ENCODE peak calls at places on chromosomes 16 and 17, in ten cellular contexts. B is stimulated activated CD4-positive, alpha-beta T cell treated with anti-CD3 and anti-CD28 coated beads, Interleukin-15, amount 100 ng/mL, for 1 hour; Z is Panc1; A is COR-L47; R is NCI-H2081; P is activated naive CD4-positive, alpha-beta T cell treated with anti-CD3 and anti-CD28 coated beads, Interleukin-2, amount 10 ng/mL, durations not matched to agents 7 days and 5 days; H is dorsolateral prefrontal cortex; K is M059J; S is dermis microvascular lymphatic vessel endothelial cell; G is C1 segment of cervical spinal cord. V is an unnamed sample.

GRCh38 chr17:75645889-75646625 is 12.8 kb downstream of the SMIM5 start:
- DNase-seq in S (peak), A (peak), B (no peak), R (peak), G (peak), H (no peak), K (peak), Z (no peak), P (peak), V (no peak)

GRCh38 chr17:74971069-74971841 is 1.3 kb downstream of the HID1 start:
- DNase-seq in Z (no peak), H (no peak), P (no peak), A (no peak), S (no peak), K (no peak), R (no peak), B (no peak), G (no peak), V (no peak)

GRCh38 chr16:80231118-80231515 is 309.7 kb upstream of the DYNLRB2 start:
- DNase-seq in Z (no peak), S (no peak), P (no peak), R (no peak), H (no peak), A (no peak), G (no peak), K (peak), B (no peak), V (no peak)

GRCh38 chr16:24074574-24074973 is 181.6 kb upstream of the CACNG3 start:
- DNase-seq in H (no peak), B (no peak), A (no peak), P (no peak), R (no peak), Z (no peak), K (no peak), S (no peak), G (no peak), V (no peak)

GRCh38 chr17:17663160-17664072 is 17.8 kb upstream of the RAI1 start:
- DNase-seq in A (no peak), H (no peak), Z (no peak), G (no peak), K (peak), S (peak), R (no peak), B (peak), P (peak), V (peak)

GRCh38 chr17:59778996-59779395 is 71.5 kb downstream of the VMP1 start:
- DNase-seq in G (no peak), P (no peak), K (no peak), B (no peak), Z (no peak), S (no peak), A (no peak), H (no peak), R (no peak), V (no peak)

GRCh38 chr17:40551091-40551873 is 14.0 kb downstream of the CCR7 start:
- DNase-seq in P (peak), Z (peak), G (no peak), S (no peak), K (peak), A (no peak), H (peak), B (no peak), R (no peak), V (no peak)

GRCh38 chr16:30131869-30132475 is 9.0 kb upstream of the MAPK3 start:
- DNase-seq in S (no peak), H (no peak), K (no peak), R (peak), B (no peak), P (no peak), G (no peak), A (peak), Z (no peak), V (no peak)

GRCh38 chr16:89067677-89068076 is 26.0 kb upstream of the ACSF3 start:
- DNase-seq in Z (no peak), H (no peak), B (no peak), R (no peak), A (peak), G (no peak), K (no peak), P (no peak), S (no peak), V (no peak)

GRCh38 chr17:57817299-57817698 is 32.5 kb downstream of the MRPS23 start:
- DNase-seq in G (no peak), K (no peak), B (no peak), A (no peak), P (no peak), Z (no peak), S (no peak), R (no peak), H (no peak), V (no peak)

GRCh38 chr16:67761924-67762323 is 42.8 kb upstream of the GFOD2 start:
- DNase-seq in S (no peak), B (no peak), Z (no peak), P (no peak), K (no peak), H (no peak), A (no peak), G (no peak), R (no peak), V (no peak)

GRCh38 chr16:54929090-54930033 is 1.3 kb upstream of the IRX5 start:
- DNase-seq in S (peak), K (peak), R (peak), G (peak), A (peak), Z (peak), P (peak), B (peak), H (peak), V (peak)

GRCh38 chr16:49026566-49026965 is 255.1 kb downstream of the CBLN1 start:
- DNase-seq in R (no peak), A (no peak), G (no peak), Z (no peak), H (no peak), K (no peak), P (no peak), S (peak), B (no peak), V (no peak)

GRCh38 chr17:78357177-78357586 is 2.7 kb downstream of the SOCS3 start:
- DNase-seq in B (no peak), G (no peak), K (peak), A (no peak), H (no peak), P (peak), R (no peak), Z (no peak), S (peak), V (no peak)

GRCh38 chr16:10541396-10541795 is 39.0 kb downstream of the EMP2 start:
- DNase-seq in S (no peak), B (no peak), K (no peak), A (no peak), G (no peak), P (no peak), H (no peak), R (no peak), Z (no peak), V (no peak)

GRCh38 chr17:67049025-67049739 is 4.8 kb downstream of the CACNG1 start:
- DNase-seq in H (no peak), K (peak), P (no peak), R (no peak), B (no peak), Z (no peak), S (no peak), G (no peak), A (no peak), V (no peak)

GRCh38 chr16:31072540-31073072 is 1.4 kb downstream of the ZNF668 start:
- DNase-seq in H (peak), K (peak), G (no peak), Z (no peak), S (peak), P (peak), B (no peak), R (no peak), A (peak), V (no peak)

GRCh38 chr17:81379523-81379942 is 15.7 kb upstream of the BAHCC1 start:
- DNase-seq in G (no peak), A (no peak), S (no peak), R (no peak), B (no peak), H (no peak), Z (no peak), P (no peak), K (peak), V (no peak)

GRCh38 chr17:80087346-80088265 is 13.8 kb upstream of the GAA start:
- DNase-seq in G (no peak), H (no peak), B (no peak), R (no peak), S (no peak), A (no peak), K (no peak), Z (no peak), P (no peak), V (no peak)

GRCh38 chr16:76784530-76784929 is 406.5 kb upstream of the MON1B start:
- DNase-seq in P (no peak), G (no peak), H (no peak), Z (no peak), B (no peak), A (no peak), R (no peak), S (no peak), K (no peak), V (no peak)

GRCh38 chr16:23434380-23434779 is 18.6 kb downstream of the COG7 start:
- DNase-seq in B (no peak), R (peak), A (peak), S (peak), H (peak), K (peak), P (no peak), Z (peak), G (no peak), V (no peak)

GRCh38 chr16:67723151-67723915 is 4.2 kb upstream of the GFOD2 start:
- DNase-seq in B (no peak), A (no peak), P (no peak), H (no peak), R (no peak), G (no peak), K (peak), Z (no peak), S (no peak), V (no peak)

GRCh38 chr16:52309761-52310416 is 237.1 kb downstream of the TOX3 start:
- DNase-seq in A (no peak), R (no peak), K (no peak), B (no peak), H (no peak), Z (no peak), G (no peak), S (no peak), P (no peak), V (no peak)

GRCh38 chr17:2700491-2701141 is 10.9 kb downstream of the CLUH start:
- DNase-seq in Z (no peak), R (no peak), H (no peak), S (no peak), P (no peak), A (no peak), G (no peak), K (no peak), B (no peak), V (no peak)

GRCh38 chr17:66459811-66460270 is 157.4 kb downstream of the PRKCA start:
- DNase-seq in K (peak), Z (peak), P (no peak), A (no peak), S (peak), G (no peak), H (no peak), R (no peak), B (no peak), V (no peak)

GRCh38 chr17:30600830-30601494 is 123.8 kb downstream of the GOSR1 start:
- DNase-seq in K (peak), Z (no peak), A (no peak), P (peak), S (no peak), G (no peak), B (peak), R (no peak), H (peak), V (no peak)

GRCh38 chr16:85391769-85392583 is 221.1 kb upstream of the GSE1 start:
- DNase-seq in R (no peak), K (no peak), H (peak), G (no peak), Z (no peak), S (no peak), A (no peak), B (no peak), P (peak), V (no peak)

GRCh38 chr17:31327534-31328526 is 6.4 kb upstream of the EVI2A start:
- DNase-seq in P (no peak), B (no peak), S (no peak), H (no peak), A (no peak), R (no peak), Z (no peak), K (peak), G (no peak), V (no peak)

GRCh38 chr16:25570131-25570530 is 121.6 kb upstream of the HS3ST4 start:
- DNase-seq in R (no peak), A (no peak), K (no peak), B (no peak), S (no peak), H (no peak), Z (no peak), G (no peak), P (no peak), V (no peak)

GRCh38 chr16:84141143-84141670 is 3.8 kb downstream of the HSDL1 start:
- DNase-seq in K (no peak), P (peak), B (no peak), S (no peak), A (no peak), H (no peak), R (no peak), Z (no peak), G (no peak), V (no peak)

GRCh38 chr16:14013571-14014283 is 57.4 kb upstream of the MRTFB start:
- DNase-seq in S (no peak), K (peak), A (no peak), R (no peak), P (no peak), B (no peak), G (no peak), Z (peak), H (no peak), V (no peak)

GRCh38 chr16:2912330-2913199 is 834 bp downstream of the FLYWCH1 start:
- DNase-seq in K (peak), P (peak), B (no peak), Z (no peak), H (peak), R (no peak), G (peak), S (peak), A (no peak), V (no peak)

GRCh38 chr17:37359682-37360188 is 16.1 kb upstream of the C17orf78 start:
- DNase-seq in S (peak), H (no peak), Z (no peak), G (no peak), B (no peak), K (no peak), P (no peak), R (no peak), A (no peak), V (no peak)

GRCh38 chr16:27462846-27463682 is 61.1 kb downstream of the IL21R start:
- DNase-seq in R (no peak), B (no peak), H (no peak), S (no peak), P (no peak), A (no peak), G (no peak), Z (no peak), K (no peak), V (no peak)

GRCh38 chr16:29808219-29808900 is 2.0 kb downstream of the MAZ start:
- DNase-seq in P (peak), B (no peak), Z (no peak), S (no peak), G (no peak), H (no peak), R (no peak), K (no peak), A (no peak), V (no peak)

GRCh38 chr17:64393000-64393402 is 2.3 kb upstream of the PECAM1 start:
- DNase-seq in G (no peak), R (no peak), S (no peak), A (no peak), Z (no peak), P (peak), B (no peak), K (no peak), H (no peak), V (no peak)

GRCh38 chr16:25257504-25257955 is at the start of gene ZKSCAN2:
- DNase-seq in G (peak), A (peak), Z (peak), S (peak), P (peak), B (peak), R (peak), H (peak), K (peak), V (peak)

GRCh38 chr17:70053241-70054234 is 21.5 kb upstream of the KCNJ16 start:
- DNase-seq in P (no peak), B (no peak), A (no peak), S (no peak), K (no peak), R (no peak), Z (no peak), H (no peak), G (no peak), V (no peak)

GRCh38 chr17:78806451-78806850 is 24.4 kb upstream of the CYTH1 start:
- DNase-seq in H (no peak), Z (no peak), S (no peak), R (no peak), B (no peak), K (no peak), A (no peak), G (no peak), P (peak), V (peak)

V was measured in T-helper 22 cell.